ENCODE peak calls at places on chromosomes 5 and 9, in six cellular contexts. A, R, T, Q, O and J are unnamed samples.

GRCh38 chr9:4541281-4541680 is 51.0 kb downstream of the SLC1A1 start:
- DNase-seq in O (no peak), R (no peak), Q (no peak), A (no peak), T (no peak), J (no peak)

GRCh38 chr5:30849801-30850370 is 343.6 kb upstream of the CDH6 start:
- DNase-seq in O (no peak), T (no peak), Q (no peak), R (no peak), A (no peak), J (no peak)

GRCh38 chr9:73565833-73566465 is 414.3 kb downstream of the ANXA1 start:
- DNase-seq in O (no peak), A (no peak), R (no peak), Q (peak; percentile 31), T (peak; percentile 22), J (no peak)

GRCh38 chr9:34125681-34126206 is 754 bp downstream of the DCAF12 start:
- DNase-seq in O (no peak), R (no peak), Q (no peak), T (no peak), A (peak; percentile 44), J (peak; percentile 2)

GRCh38 chr5:170572453-170572852 is 68.6 kb downstream of the KCNIP1 start:
- DNase-seq in Q (no peak), O (no peak), A (no peak), R (no peak), T (no peak), J (no peak)

GRCh38 chr5:17213938-17214337 is 3.5 kb upstream of the BASP1 start:
- DNase-seq in T (no peak), A (no peak), Q (no peak), R (no peak), O (no peak), J (no peak)

GRCh38 chr5:142740903-142741302 is 29.3 kb upstream of the ARHGAP26 start:
- DNase-seq in O (no peak), Q (no peak), T (no peak), R (no peak), A (no peak), J (no peak)

GRCh38 chr5:175894805-175895204 is 23.4 kb downstream of the CPLX2 start:
- DNase-seq in A (no peak), O (no peak), T (no peak), Q (peak; percentile 33), R (no peak), J (no peak)

GRCh38 chr9:127664324-127664677 is 42.5 kb upstream of the CFAP157 start:
- DNase-seq in A (no peak), R (no peak), T (no peak), Q (no peak), O (no peak), J (no peak)

GRCh38 chr5:155040984-155041383 is 27.4 kb downstream of the KIF4B start:
- DNase-seq in A (no peak), R (no peak), Q (no peak), O (no peak), T (no peak), J (no peak)

GRCh38 chr9:10479172-10479571 is 133.6 kb downstream of the PTPRD start:
- DNase-seq in O (no peak), T (no peak), A (no peak), R (no peak), Q (no peak), J (no peak)

GRCh38 chr5:95784514-95785302 is 37.8 kb downstream of the GLRX start:
- DNase-seq in O (no peak), T (no peak), R (no peak), A (no peak), Q (no peak), J (no peak)

GRCh38 chr5:173236531-173237501 is 1.8 kb upstream of the NKX2-5 start:
- DNase-seq in O (no peak), Q (no peak), A (no peak), T (no peak), R (peak; percentile 31), J (no peak)

GRCh38 chr5:107557051-107557658 is 113.6 kb downstream of the EFNA5 start:
- DNase-seq in T (no peak), Q (no peak), O (no peak), A (no peak), R (no peak), J (no peak)

GRCh38 chr5:103519550-103519949 is 43.0 kb downstream of the NUDT12 start:
- DNase-seq in Q (no peak), O (no peak), T (no peak), R (no peak), A (no peak), J (no peak)

GRCh38 chr5:89560724-89561123 is 677.7 kb upstream of the MEF2C start:
- DNase-seq in Q (no peak), R (no peak), O (no peak), A (no peak), T (no peak), J (no peak)

GRCh38 chr5:105581988-105582690 is 2019.5 kb upstream of the NUDT12 start:
- DNase-seq in O (no peak), A (no peak), Q (peak; percentile 65), T (no peak), R (no peak), J (no peak)

GRCh38 chr9:109248133-109248581 is 72.7 kb downstream of the EPB41L4B start:
- DNase-seq in Q (no peak), R (no peak), A (no peak), O (no peak), T (no peak), J (no peak)

GRCh38 chr9:117354252-117354847 is 60.5 kb downstream of the ASTN2 start:
- DNase-seq in A (no peak), T (no peak), R (no peak), O (no peak), Q (no peak), J (no peak)

GRCh38 chr5:126793097-126793496 is 16.2 kb downstream of the LMNB1 start:
- DNase-seq in O (no peak), Q (no peak), T (no peak), A (no peak), R (no peak), J (no peak)

GRCh38 chr9:86773437-86773836 is 173.9 kb downstream of the GAS1 start:
- DNase-seq in Q (no peak), A (no peak), O (no peak), T (no peak), R (no peak), J (no peak)

GRCh38 chr5:84028093-84028492 is 307.4 kb upstream of the HAPLN1 start:
- DNase-seq in A (no peak), R (no peak), Q (no peak), T (no peak), O (no peak), J (no peak)

GRCh38 chr5:10854526-10855277 is 93.7 kb upstream of the DAP start:
- DNase-seq in A (no peak), R (no peak), Q (no peak), T (no peak), O (no peak), J (no peak)

GRCh38 chr9:111559000-111559610 is 34.1 kb downstream of the ZNF483 start:
- DNase-seq in T (no peak), O (no peak), A (no peak), Q (no peak), R (no peak), J (no peak)

GRCh38 chr5:59709346-59709821 is 184.1 kb downstream of the PDE4D start:
- DNase-seq in O (no peak), A (no peak), Q (no peak), R (no peak), T (no peak), J (no peak)

GRCh38 chr5:77560677-77561263 is 68.7 kb upstream of the WDR41 start:
- DNase-seq in R (no peak), T (no peak), Q (peak; percentile 23), O (no peak), A (no peak), J (no peak)

GRCh38 chr5:32388429-32389111 is 56.0 kb downstream of the ZFR start:
- DNase-seq in T (no peak), R (no peak), Q (no peak), O (no peak), A (no peak), J (no peak)

GRCh38 chr5:8943301-8943700 is 602.6 kb downstream of the SEMA5A start:
- DNase-seq in A (no peak), O (no peak), R (no peak), Q (no peak), T (no peak), J (no peak)

GRCh38 chr5:140870221-140871201 is 1.8 kb downstream of the PCDHA11 start:
- DNase-seq in R (no peak), O (no peak), T (no peak), A (no peak), Q (no peak), J (no peak)

GRCh38 chr5:11584008-11584407 is 320.2 kb downstream of the CTNND2 start:
- DNase-seq in O (no peak), Q (no peak), T (no peak), A (no peak), R (no peak), J (no peak)